ENCODE peak calls at places on chromosome X, in four cellular contexts. D is K562, I is cardiac muscle cell, K is stomach. H is an unnamed sample. For H3K27me3, the result is how much of the 10 kb centered on the place peaks cover.

GRCh38 chrX:151984328-151984727 is 9.9 kb upstream of the GABRE start:
- DNase-seq in I (peak), K (no peak), D (no peak), H (no peak)

GRCh38 chrX:10119399-10119990 is 37.3 kb upstream of the CLCN4 start:
- DNase-seq in K (peak), I (peak), D (peak), H (peak)

GRCh38 chrX:143571521-143571920 is 54.2 kb upstream of the SPANXN3 start:
- DNase-seq in K (no peak), D (no peak), I (peak), H (no peak)

GRCh38 chrX:44748014-44748413 is 95.8 kb upstream of the DUSP21 start:
- DNase-seq in I (peak), D (no peak), K (no peak), H (no peak)

GRCh38 chrX:28549839-28550238 is 37.4 kb upstream of the IL1RAPL1 start:
- DNase-seq in D (no peak), I (no peak), K (no peak), H (no peak)

GRCh38 chrX:34350552-34350951 is 218.4 kb upstream of the FAM47A start:
- DNase-seq in K (no peak), D (no peak), I (peak), H (no peak)

GRCh38 chrX:151759041-151759440 is 24.5 kb downstream of the CNGA2 start:
- DNase-seq in K (no peak), I (no peak), D (no peak), H (no peak)

GRCh38 chrX:44035576-44035975 is 62.4 kb upstream of the NDP start:
- DNase-seq in I (peak), K (no peak), D (no peak), H (no peak)

GRCh38 chrX:129125515-129125914 is 397.8 kb downstream of the SMARCA1 start:
- DNase-seq in I (no peak), D (no peak), K (no peak), H (no peak)

GRCh38 chrX:18410038-18410437 is 15.4 kb upstream of the CDKL5 start:
- DNase-seq in K (no peak), D (no peak), I (peak), H (no peak)

GRCh38 chrX:17876135-17876534 is 15.0 kb upstream of the RAI2 start:
- DNase-seq in D (no peak), I (no peak), K (no peak), H (peak)

GRCh38 chrX:45485682-45486081 is 285.0 kb upstream of the DIPK2B start:
- DNase-seq in I (no peak), K (no peak), D (no peak), H (no peak)

GRCh38 chrX:103774070-103774642 is 2.5 kb upstream of the PLP1 start:
- DNase-seq in K (no peak), I (peak), D (no peak), H (no peak)

DNA sequence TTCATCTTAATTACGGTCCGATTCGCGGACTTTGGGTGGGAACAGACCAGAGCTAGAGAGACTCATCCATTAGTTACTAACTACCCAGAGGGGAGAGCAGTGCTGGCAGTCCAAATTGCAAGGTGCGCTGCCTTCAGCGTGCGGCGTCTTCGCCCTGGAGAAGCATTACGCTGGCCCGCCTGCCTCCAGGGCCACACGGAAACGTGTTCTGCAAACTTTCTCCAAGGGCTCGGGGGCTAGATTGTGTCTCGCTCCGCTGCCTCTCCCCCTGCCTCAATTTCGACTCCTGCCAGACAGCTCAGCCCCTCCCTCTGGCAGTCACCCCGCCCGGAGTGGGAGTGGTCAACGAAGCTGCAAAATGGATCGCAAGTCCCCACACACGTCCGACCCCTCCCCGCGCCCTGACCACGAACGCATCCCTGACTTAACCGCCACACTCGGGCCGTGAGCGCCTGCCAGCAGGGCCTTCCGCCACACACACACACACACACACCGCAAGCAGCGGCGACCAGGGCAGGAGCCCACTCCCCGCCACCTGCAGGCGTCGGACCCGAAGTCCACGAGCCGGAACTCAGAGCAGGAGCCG is 47.0 kb upstream of the NKAP start:
- DNase-seq in D (no peak), K (no peak), I (no peak), H (peak)
- H3K4me3 ChIP-seq in D (no peak), K (peak), I (peak), H (peak)

DNA sequence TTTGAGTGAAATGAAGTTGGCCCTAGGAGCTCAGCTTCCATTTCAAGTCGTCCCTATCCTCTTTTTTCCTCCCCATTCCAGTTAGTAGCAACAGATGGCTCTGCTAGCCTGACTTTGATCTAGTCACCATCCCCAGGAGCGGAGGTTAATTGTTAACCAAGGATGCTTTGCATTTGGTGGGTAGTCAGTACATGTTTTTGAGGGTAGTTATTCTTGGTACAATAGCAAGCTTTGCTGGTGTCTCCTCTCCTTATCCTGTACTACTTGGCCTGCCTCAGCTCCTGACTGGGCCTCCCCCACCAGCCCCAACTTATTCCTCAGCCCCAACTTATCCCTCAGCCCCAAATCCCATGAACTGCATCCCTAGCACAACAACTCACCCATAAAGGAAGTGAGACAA is 14.8 kb upstream of the RTL5 start:
- DNase-seq in K (no peak), I (no peak), D (no peak), H (no peak)
- H3K27me3 ChIP-seq in K (under half), I (under half), D (under half), H (under half)

GRCh38 chrX:120311632-120312000 is 355 bp upstream of the TMEM255A start:
- DNase-seq in I (no peak), D (no peak), K (no peak), H (no peak)

GRCh38 chrX:120308959-120309872 is 2.0 kb downstream of the TMEM255A start:
- DNase-seq in D (no peak), K (peak), I (peak), H (peak)

GRCh38 chrX:120308558-120308957 is 2.7 kb downstream of the TMEM255A start:
- DNase-seq in I (no peak), D (no peak), K (no peak), H (peak)

GRCh38 chrX:120310861-120311631 is at the start of gene TMEM255A:
- DNase-seq in D (no peak), I (peak), K (no peak), H (peak)

GRCh38 chrX:120309873-120310730 is 1.2 kb downstream of the TMEM255A start:
- DNase-seq in D (no peak), I (no peak), K (no peak), H (no peak)
- H3K4me3 ChIP-seq in D (no peak), I (peak), K (peak), H (peak)

DNA sequence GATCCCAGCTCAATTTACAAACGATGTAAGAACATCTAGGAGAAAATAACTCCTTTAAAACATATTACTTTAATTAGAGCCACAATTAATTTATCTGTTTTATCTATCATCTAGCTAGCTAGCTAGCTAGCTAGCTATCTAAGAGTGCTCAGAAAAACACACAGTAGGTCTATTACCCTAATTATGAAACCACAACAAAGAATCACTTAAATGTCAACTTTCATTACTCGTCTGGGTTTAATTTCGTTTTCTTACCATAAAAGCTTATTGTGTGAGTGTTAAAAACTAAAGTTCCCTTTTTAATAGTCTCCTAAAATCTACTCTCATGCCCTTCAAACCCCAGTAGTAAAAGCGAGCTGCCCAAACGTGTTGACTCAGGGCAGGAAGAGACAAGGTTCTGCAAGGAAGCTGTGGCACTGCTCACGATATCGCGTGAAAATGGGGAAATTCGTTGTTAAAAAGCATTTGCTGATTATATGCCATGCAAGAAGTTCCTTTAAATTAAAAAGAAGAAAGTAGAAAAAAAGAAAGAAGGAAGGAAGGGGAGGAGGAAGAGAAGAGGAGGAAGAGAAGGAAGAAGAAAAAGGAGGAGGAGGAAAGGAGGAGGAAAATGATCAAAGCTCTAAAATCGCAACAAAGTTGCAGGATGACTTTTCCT is 617 bp downstream of the MBNL3 start:
- DNase-seq in I (peak), D (no peak), K (no peak), H (no peak)
- H3K27me3 ChIP-seq in I (half or more), D (under half), K (under half), H (under half)

DNA sequence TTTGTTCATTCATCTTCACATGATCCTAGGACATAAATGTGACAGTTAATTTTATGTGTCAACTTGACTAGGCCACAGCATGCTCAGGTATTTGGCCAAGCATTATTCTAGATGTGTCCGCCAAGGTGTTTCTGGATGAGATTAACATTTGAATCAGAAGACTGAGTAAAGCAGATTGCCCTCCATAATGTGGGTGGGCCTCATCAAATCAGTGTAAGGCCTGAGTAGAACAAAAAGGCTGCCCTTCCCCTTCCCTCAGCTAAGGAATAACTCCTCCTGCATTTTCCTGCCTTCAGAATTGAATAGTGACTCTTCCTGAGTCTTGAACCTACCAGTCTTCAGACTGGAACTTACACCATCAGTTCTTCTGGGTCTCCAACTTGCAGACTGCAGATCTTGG is 18.4 kb downstream of the ATP11C start:
- DNase-seq in D (no peak), K (no peak), I (no peak), H (no peak)
- H3K4me3 ChIP-seq in D (no peak), K (no peak), I (no peak), H (no peak)

GRCh38 chrX:31319586-31319985 is 247.7 kb upstream of the FTHL17 start:
- DNase-seq in D (no peak), K (no peak), I (no peak), H (no peak)
- H3K27me3 ChIP-seq in D (under half), K (under half), I (under half), H (under half)

GRCh38 chrX:33204889-33205288 is 6.5 kb downstream of the DMD start:
- DNase-seq in K (no peak), D (no peak), I (peak), H (no peak)

GRCh38 chrX:33205321-33205720 is 6.0 kb downstream of the DMD start:
- DNase-seq in K (no peak), I (no peak), D (no peak), H (no peak)

GRCh38 chrX:33207056-33207455 is 4.3 kb downstream of the DMD start:
- DNase-seq in K (no peak), D (no peak), I (peak), H (no peak)

GRCh38 chrX:33211356-33212254 is at the start of gene DMD:
- DNase-seq in I (peak), K (no peak), D (no peak), H (no peak)

DNA sequence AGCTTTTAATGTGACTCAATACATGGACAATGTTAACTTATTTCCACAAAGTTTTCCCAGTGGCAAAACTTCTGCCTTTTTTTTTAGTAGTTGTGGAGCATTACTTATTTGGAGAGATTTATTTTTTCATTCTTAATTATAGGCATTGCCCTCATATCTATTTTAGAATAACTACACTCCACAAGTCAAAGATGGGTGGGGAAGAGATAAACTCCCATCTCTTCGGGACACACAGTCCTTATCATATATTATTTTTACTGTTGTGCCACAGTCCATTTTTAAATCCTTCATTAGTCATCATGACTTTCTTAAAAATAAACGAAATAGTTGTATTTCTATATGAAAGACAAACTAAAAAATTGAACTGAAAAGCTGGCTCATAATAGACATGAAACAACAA is 1.2 kb downstream of the DMD start:
- DNase-seq in I (no peak), D (no peak), K (no peak), H (no peak)
- H3K4me3 ChIP-seq in I (peak), D (no peak), K (peak), H (no peak)

GRCh38 chrX:41932885-41933284 is 9.5 kb upstream of the CASK start:
- DNase-seq in I (no peak), K (no peak), D (no peak), H (no peak)

GRCh38 chrX:41931591-41931990 is 8.2 kb upstream of the CASK start:
- DNase-seq in K (no peak), I (no peak), D (no peak), H (no peak)

GRCh38 chrX:41935827-41936226 is 12.5 kb upstream of the CASK start:
- DNase-seq in D (no peak), K (no peak), I (no peak), H (no peak)

DNA sequence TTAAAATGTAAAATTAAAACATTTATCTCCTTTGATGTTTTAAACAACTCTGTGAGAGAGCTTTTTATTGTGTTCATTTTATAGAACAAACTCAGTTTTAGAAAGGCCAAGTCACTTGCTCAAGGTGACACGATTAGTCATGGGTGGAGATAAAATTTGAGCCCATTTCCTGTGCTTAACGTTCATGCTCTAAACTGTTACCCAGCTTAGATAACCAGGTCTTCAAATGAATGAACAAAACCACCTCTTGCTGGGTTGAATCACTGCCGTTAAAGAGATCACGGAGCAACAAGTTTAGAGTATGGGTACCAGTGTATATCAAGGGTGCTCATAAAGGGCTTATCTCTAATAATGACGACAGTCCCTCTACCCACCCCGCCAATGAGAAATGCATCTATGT is 10.2 kb upstream of the CASK start:
- DNase-seq in K (no peak), I (no peak), D (peak), H (no peak)
- H3K27me3 ChIP-seq in K (under half), I (under half), D (under half), H (under half)

GRCh38 chrX:15404712-15405111 is 20.5 kb upstream of the VEGFD start:
- DNase-seq in D (no peak), K (no peak), I (peak), H (no peak)
- H3K4me3 ChIP-seq in D (no peak), K (no peak), I (no peak), H (no peak)

GRCh38 chrX:153828723-153829548 is 1.4 kb downstream of the PDZD4 start:
- DNase-seq in D (no peak), I (peak), K (no peak), H (peak)

GRCh38 chrX:153831435-153832150 is 1.2 kb upstream of the PDZD4 start:
- DNase-seq in I (no peak), K (no peak), D (no peak), H (peak)

GRCh38 chrX:153829549-153829798 is 870 bp downstream of the PDZD4 start:
- DNase-seq in I (no peak), D (no peak), K (no peak), H (peak)

GRCh38 chrX:153830632-153831434 is 489 bp upstream of the PDZD4 start:
- DNase-seq in I (no peak), K (no peak), D (no peak), H (peak)

DNA sequence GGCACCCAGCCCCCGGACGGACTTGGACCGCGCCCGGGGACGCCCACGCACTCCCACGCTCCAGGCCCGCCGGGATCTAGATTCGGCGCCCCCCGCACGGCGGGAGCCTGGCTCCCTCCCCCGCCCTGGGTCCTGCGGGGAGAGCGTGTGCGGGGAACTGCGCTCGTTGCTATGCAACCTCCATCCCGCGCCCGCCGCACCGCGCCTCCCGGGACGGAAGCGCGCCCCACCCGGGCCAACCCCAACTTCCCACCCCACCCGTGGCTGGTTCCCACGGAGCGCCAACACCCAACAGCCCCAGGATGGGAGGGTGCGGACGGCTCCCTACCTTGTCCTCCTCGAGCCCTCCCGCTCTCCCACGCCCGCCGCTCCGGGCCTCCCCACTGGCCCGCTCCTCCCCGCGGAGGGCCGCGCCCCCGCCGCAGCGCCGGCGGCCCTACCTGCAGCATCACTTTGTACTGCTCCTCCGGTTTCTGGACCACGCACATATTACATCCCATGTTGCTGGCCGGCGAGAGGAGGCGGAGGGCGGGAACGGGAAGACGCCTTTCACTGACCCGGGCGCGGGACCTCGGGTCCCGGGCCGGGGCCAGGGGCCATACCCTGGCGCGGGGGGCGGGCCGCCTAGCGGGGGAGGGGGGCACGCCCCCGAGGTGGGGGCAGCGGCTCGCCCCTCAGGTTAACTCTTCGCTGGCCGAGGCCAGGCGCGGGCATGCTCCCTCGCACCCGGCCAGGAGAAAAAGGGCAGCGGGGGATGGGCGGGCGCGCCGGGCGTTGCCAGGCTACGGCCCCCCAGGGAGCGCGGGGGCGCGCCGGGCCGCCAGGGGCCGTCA is at the start of gene PDZD4:
- DNase-seq in D (no peak), I (no peak), K (no peak), H (peak)
- H3K27me3 ChIP-seq in D (half or more), I (under half), K (under half), H (under half)